ENCODE peak calls at places on chromosomes 16 and 17, in four cellular contexts. P is effector memory CD4-positive, alpha-beta T cell; I is astrocyte; C is body of pancreas. T is an unnamed sample. For H3K27me3, the result is how much of the 10 kb centered on the place peaks cover.

GRCh38 chr17:17313350-17313991 is 10.3 kb downstream of the NT5M start:
- DNase-seq in P (peak), I (no peak), C (peak), T (peak)

GRCh38 chr17:6269474-6269873 is 165.4 kb downstream of the AIPL1 start:
- DNase-seq in P (no peak), I (peak), C (peak), T (peak)

GRCh38 chr16:30659507-30660423 is 1.5 kb downstream of the FBRS start:
- DNase-seq in P (peak), I (no peak), C (peak), T (peak)

GRCh38 chr17:73936908-73937627 is 266.4 kb upstream of the RPL38 start:
- DNase-seq in P (no peak), I (no peak), C (no peak), T (no peak)

GRCh38 chr16:66619534-66620418 is 15.3 kb downstream of the CMTM3 start:
- DNase-seq in P (no peak), I (peak), C (no peak), T (peak)

GRCh38 chr16:11142951-11143740 is 112.9 kb downstream of the SOCS1 start:
- DNase-seq in P (no peak), I (no peak), C (no peak), T (no peak)

GRCh38 chr16:68401871-68402747 is 46.2 kb downstream of the SMPD3 start:
- DNase-seq in P (no peak), I (peak), C (no peak), T (peak)

GRCh38 chr17:77375108-77375507 is 234.3 kb downstream of the SEC14L1 start:
- DNase-seq in P (no peak), I (no peak), C (no peak), T (no peak)

GRCh38 chr17:78748048-78748729 is 33.9 kb downstream of the CYTH1 start:
- DNase-seq in P (no peak), I (no peak), C (peak), T (peak)

GRCh38 chr17:32769846-32770245 is 107.1 kb downstream of the MYO1D start:
- DNase-seq in P (no peak), I (no peak), C (no peak), T (peak)

GRCh38 chr16:535446-536405 is 8.2 kb downstream of the CAPN15 start:
- DNase-seq in P (no peak), I (peak), C (no peak), T (peak)

GRCh38 chr16:30434852-30435251 is 5.0 kb upstream of the DCTPP1 start:
- DNase-seq in P (no peak), I (no peak), C (no peak), T (peak)

GRCh38 chr16:83162791-83163190 is 536.0 kb downstream of the CDH13 start:
- DNase-seq in P (no peak), I (no peak), C (no peak), T (no peak)

GRCh38 chr17:75763269-75763607 is 1.8 kb downstream of the GALK1 start:
- DNase-seq in P (no peak), I (no peak), C (no peak), T (no peak)

GRCh38 chr17:10021239-10021638 is 116.2 kb upstream of the RCVRN start:
- DNase-seq in P (no peak), I (no peak), C (no peak), T (no peak)

GRCh38 chr17:41476866-41477815 is 3.8 kb downstream of the KRT35 start:
- DNase-seq in P (no peak), I (no peak), C (no peak), T (no peak)

GRCh38 chr17:64385187-64386083 is 5.2 kb downstream of the PECAM1 start:
- DNase-seq in P (no peak), I (peak), C (no peak), T (peak)

GRCh38 chr17:69574257-69575197 is 160.0 kb downstream of the MAP2K6 start:
- DNase-seq in P (no peak), I (peak), C (no peak), T (no peak)

GRCh38 chr16:4370570-4371480 is 823 bp upstream of the VASN start:
- DNase-seq in P (no peak), I (peak), C (peak), T (no peak)

GRCh38 chr17:38579934-38580333 is 25.8 kb downstream of the SRCIN1 start:
- DNase-seq in P (no peak), I (no peak), C (no peak), T (peak)
- H3K27me3 ChIP-seq in P (half or more), I (under half), C (under half), T (under half)

DNA sequence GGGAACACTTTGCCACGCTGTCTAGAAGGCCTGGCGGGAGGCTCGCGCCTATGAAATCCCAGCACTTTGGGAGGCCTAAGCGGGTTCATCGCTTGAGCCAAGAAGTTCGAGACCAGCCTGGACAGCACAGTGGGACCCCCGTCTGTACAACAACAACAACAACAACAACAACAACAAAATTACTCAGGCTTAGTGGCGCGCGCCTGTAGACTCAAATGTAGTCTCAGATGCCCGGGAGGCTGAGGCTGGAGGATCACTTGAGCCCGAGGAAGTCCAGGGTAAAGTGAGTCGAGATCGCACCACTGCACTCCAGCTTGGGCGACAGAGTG is 297 bp upstream of the SLFN13 start:
- DNase-seq in P (no peak), I (no peak), C (no peak), T (no peak)
- H3K4me3 ChIP-seq in P (peak), I (peak), C (no peak), T (no peak)

GRCh38 chr16:70685938-70686375 is at the start of gene MTSS2:
- DNase-seq in P (no peak), I (peak), C (peak), T (peak)

GRCh38 chr16:70683146-70683944 is 2.5 kb downstream of the MTSS2 start:
- DNase-seq in P (no peak), I (no peak), C (no peak), T (no peak)

GRCh38 chr16:70685061-70685937 is 554 bp downstream of the MTSS2 start:
- DNase-seq in P (no peak), I (no peak), C (peak), T (no peak)

GRCh38 chr16:70682239-70683145 is 3.4 kb downstream of the MTSS2 start:
- DNase-seq in P (no peak), I (no peak), C (no peak), T (no peak)

GRCh38 chr16:70684146-70685060 is 1.4 kb downstream of the MTSS2 start:
- DNase-seq in P (no peak), I (no peak), C (no peak), T (no peak)
- H3K27me3 ChIP-seq in P (under half), I (under half), C (under half), T (under half)

GRCh38 chr17:82106697-82107305 is 8.8 kb upstream of the FASN start:
- DNase-seq in P (no peak), I (no peak), C (no peak), T (no peak)
- H3K4me3 ChIP-seq in P (peak), I (no peak), C (no peak), T (no peak)

GRCh38 chr16:19005561-19006445 is 22.1 kb downstream of the TMC7 start:
- DNase-seq in P (no peak), I (peak), C (no peak), T (peak)
- H3K27me3 ChIP-seq in P (under half), I (under half), C (under half), T (under half)

GRCh38 chr17:58001461-58002124 is 5.5 kb downstream of the SRSF1 start:
- DNase-seq in P (no peak), I (no peak), C (no peak), T (no peak)

GRCh38 chr17:58002154-58002553 is 4.9 kb downstream of the SRSF1 start:
- DNase-seq in P (no peak), I (no peak), C (no peak), T (no peak)

GRCh38 chr17:58004060-58004459 is 3.0 kb downstream of the SRSF1 start:
- DNase-seq in P (no peak), I (no peak), C (no peak), T (no peak)

GRCh38 chr17:58002558-58002957 is 4.5 kb downstream of the SRSF1 start:
- DNase-seq in P (no peak), I (no peak), C (no peak), T (no peak)

GRCh38 chr17:58002973-58003372 is 4.1 kb downstream of the SRSF1 start:
- DNase-seq in P (no peak), I (no peak), C (no peak), T (no peak)
- H3K4me3 ChIP-seq in P (no peak), I (no peak), C (no peak), T (no peak)

DNA sequence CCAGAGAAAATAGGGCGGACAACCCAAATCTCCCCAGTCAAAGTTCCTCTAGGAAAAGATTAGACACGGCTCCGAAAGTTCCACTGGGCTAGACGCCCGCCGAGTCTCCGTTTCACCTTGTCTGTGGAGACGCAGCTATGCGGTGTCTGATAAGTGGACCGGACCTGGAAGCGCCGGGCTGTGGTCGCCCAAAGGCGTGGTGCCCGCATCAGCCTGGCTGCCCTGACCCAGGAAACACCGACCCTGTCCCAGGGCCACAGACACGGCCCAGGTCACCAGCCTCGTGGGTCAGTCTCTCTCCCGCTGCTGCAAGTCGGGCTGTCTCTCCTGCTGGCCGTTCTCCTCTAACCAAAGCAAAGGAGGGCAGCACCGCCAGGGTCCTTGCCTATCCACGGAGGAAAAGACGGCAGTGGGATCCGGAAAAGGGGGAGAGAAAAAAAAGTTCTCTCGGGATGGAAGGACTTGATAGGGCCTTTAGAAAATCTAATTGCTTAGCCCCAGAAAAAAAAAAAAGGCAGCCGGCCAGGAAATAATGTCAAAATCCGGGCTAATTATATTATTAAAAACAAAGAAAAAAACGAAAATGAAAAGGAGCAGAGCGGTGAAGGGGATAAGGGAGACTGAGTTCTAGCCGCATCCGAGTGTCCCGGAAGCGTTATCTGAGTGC is 13.9 kb upstream of the FOXF1 start:
- DNase-seq in P (no peak), I (no peak), C (no peak), T (no peak)
- H3K27me3 ChIP-seq in P (under half), I (half or more), C (under half), T (half or more)